ENCODE peak calls at places on chromosomes 6 and 20, in eight cellular contexts. U, X, L, Q, K, N, J and Y are unnamed samples. For H3K4me1, the result is how much of the 10 kb centered on the place peaks cover.

GRCh38 chr20:59207742-59208357 is 44.2 kb downstream of the ZNF831 start:
- DNase-seq in U (peak), X (no peak), L (no peak), Q (no peak), K (no peak), N (peak), J (peak), Y (peak)

GRCh38 chr20:21548390-21549035 is 34.6 kb upstream of the NKX2-2 start:
- DNase-seq in U (no peak), X (no peak), L (no peak), Q (no peak), K (no peak), N (no peak), J (no peak), Y (no peak)

GRCh38 chr6:70423189-70424133 is 10.2 kb downstream of the FAM135A start:
- DNase-seq in U (no peak), X (no peak), L (no peak), Q (no peak), K (no peak), N (no peak), J (no peak), Y (no peak)

GRCh38 chr20:3766832-3767433 is 620 bp downstream of the ADISSP start:
- DNase-seq in U (peak), X (no peak), L (no peak), Q (no peak), K (no peak), N (no peak), J (no peak), Y (no peak)

GRCh38 chr6:2168480-2168879 is 76.9 kb downstream of the GMDS start:
- DNase-seq in U (no peak), X (no peak), L (no peak), Q (no peak), K (no peak), N (no peak), J (no peak), Y (no peak)

GRCh38 chr20:58993332-58994248 is 12.5 kb downstream of the NELFCD start:
- DNase-seq in U (no peak), X (no peak), L (no peak), Q (peak), K (peak), N (no peak), J (no peak), Y (peak)

GRCh38 chr6:139531148-139531547 is 156.7 kb upstream of the CITED2 start:
- DNase-seq in U (no peak), X (no peak), L (no peak), Q (no peak), K (no peak), N (no peak), J (no peak), Y (no peak)

GRCh38 chr6:18183736-18184135 is 28.5 kb downstream of the KDM1B start:
- DNase-seq in U (peak), X (no peak), L (no peak), Q (no peak), K (no peak), N (no peak), J (no peak), Y (no peak)

GRCh38 chr6:152563182-152563581 is 74.0 kb downstream of the SYNE1 start:
- DNase-seq in U (no peak), X (no peak), L (no peak), Q (no peak), K (no peak), N (no peak), J (no peak), Y (no peak)

GRCh38 chr20:2430538-2430937 is 40.1 kb downstream of the SNRPB start:
- DNase-seq in U (no peak), X (no peak), L (no peak), Q (no peak), K (no peak), N (no peak), J (no peak), Y (no peak)
- TF ChIP-seq POLR2A in U (no peak), X (no peak), L (no peak), Q (no peak), K (no peak), N (no peak), J (no peak), Y (no peak)

DNA sequence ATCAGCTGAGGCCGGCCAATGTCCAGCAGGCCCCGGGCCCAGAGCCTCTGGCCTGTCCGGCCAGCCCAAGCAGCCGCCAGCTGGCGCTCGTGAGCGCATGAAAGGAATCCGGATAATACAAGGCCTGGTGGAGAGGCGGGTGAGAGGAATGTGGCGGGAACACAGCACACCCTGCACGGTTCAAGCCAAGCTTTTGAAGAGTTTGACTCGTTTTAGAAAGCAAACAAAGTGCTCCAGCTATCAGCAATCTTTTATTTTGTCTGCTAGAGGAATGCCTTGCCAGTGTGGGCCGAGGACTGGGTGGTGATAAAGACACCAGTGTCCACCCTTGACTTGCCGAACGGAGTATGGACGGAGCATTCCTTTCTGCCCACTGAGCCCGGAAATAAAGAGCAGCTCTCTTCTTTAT is 9.3 kb upstream of the NEDD9 start:
- DNase-seq in U (peak), X (no peak), L (no peak), Q (peak), K (peak), N (no peak), J (peak), Y (peak)
- TF ChIP-seq CTCF in U (peak), X (peak), L (peak), Q (peak), K (peak), N (no peak), J (peak), Y (no peak)

DNA sequence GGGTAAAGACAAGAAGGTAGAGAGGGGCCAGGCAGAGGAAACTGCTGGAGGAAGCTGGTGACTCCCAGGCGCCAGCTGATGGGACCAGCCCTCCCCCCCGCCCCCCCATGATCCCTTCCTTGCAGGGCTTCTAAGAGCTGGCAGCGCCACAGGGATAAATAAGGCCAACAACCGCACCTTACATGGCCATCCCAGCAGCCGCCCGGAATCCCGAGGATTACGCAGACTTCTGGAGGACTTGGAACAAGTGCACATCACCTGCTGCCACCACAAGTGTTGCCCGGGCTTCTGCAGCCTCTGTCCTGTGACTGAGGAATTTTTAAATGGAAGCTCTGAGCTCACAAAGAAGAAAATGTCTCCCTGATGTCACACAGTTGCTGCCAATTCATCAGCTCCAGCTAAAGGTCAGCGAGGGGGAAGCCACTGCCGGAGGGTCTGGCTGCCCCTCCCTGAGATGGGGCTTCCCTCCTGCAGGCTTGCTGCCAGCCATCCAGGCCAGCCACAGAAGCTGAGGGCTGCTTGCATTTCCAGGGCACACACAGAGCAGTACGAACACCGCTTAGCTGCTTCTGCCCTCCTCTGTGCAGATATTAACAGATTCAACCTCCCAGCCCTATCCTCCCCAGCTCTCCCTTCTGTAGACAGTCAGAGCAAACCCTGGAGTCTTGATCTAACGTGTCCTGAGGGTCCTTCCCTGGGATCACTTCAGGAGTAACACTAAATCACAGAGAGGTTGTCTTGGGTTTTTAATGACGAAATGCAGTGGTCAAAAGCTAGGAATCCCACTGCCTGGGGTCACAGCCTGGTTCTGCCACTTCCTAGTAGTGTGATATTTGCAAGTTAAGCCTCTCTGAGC is 38.6 kb upstream of the PIM1 start:
- DNase-seq in U (peak), X (peak), L (peak), Q (no peak), K (peak), N (peak), J (no peak), Y (no peak)
- H3K4me1 ChIP-seq in U (under half), X (under half), L (under half), Q (under half), K (under half), N (under half), J (under half), Y (under half)

GRCh38 chr6:13427838-13428527 is 59.4 kb downstream of the GFOD1 start:
- DNase-seq in U (peak), X (no peak), L (no peak), Q (no peak), K (no peak), N (no peak), J (no peak), Y (peak)

GRCh38 chr6:13429406-13429753 is 58.0 kb downstream of the GFOD1 start:
- DNase-seq in U (no peak), X (no peak), L (peak), Q (no peak), K (no peak), N (no peak), J (no peak), Y (no peak)

GRCh38 chr6:13431059-13431656 is 56.2 kb downstream of the GFOD1 start:
- DNase-seq in U (no peak), X (no peak), L (no peak), Q (no peak), K (no peak), N (no peak), J (no peak), Y (no peak)

GRCh38 chr6:13427346-13427745 is 60.1 kb downstream of the GFOD1 start:
- DNase-seq in U (no peak), X (no peak), L (no peak), Q (no peak), K (no peak), N (no peak), J (no peak), Y (no peak)

GRCh38 chr6:13428528-13429405 is 58.6 kb downstream of the GFOD1 start:
- DNase-seq in U (no peak), X (no peak), L (no peak), Q (no peak), K (no peak), N (no peak), J (no peak), Y (peak)
- TF ChIP-seq POLR2A in U (no peak), X (no peak), L (no peak), Q (no peak), K (no peak), N (no peak), J (no peak), Y (no peak)

GRCh38 chr20:46433051-46433450 is 26.6 kb upstream of the ELMO2 start:
- DNase-seq in U (no peak), X (no peak), L (no peak), Q (no peak), K (no peak), N (no peak), J (no peak), Y (no peak)

GRCh38 chr20:46434597-46434996 is 28.2 kb upstream of the ELMO2 start:
- DNase-seq in U (no peak), X (no peak), L (no peak), Q (no peak), K (no peak), N (no peak), J (no peak), Y (no peak)

GRCh38 chr20:46435146-46435545 is 28.7 kb upstream of the ELMO2 start:
- DNase-seq in U (no peak), X (no peak), L (no peak), Q (no peak), K (no peak), N (no peak), J (no peak), Y (no peak)

GRCh38 chr20:46439837-46440236 is 33.4 kb upstream of the ELMO2 start:
- DNase-seq in U (no peak), X (no peak), L (no peak), Q (no peak), K (no peak), N (no peak), J (no peak), Y (no peak)

DNA sequence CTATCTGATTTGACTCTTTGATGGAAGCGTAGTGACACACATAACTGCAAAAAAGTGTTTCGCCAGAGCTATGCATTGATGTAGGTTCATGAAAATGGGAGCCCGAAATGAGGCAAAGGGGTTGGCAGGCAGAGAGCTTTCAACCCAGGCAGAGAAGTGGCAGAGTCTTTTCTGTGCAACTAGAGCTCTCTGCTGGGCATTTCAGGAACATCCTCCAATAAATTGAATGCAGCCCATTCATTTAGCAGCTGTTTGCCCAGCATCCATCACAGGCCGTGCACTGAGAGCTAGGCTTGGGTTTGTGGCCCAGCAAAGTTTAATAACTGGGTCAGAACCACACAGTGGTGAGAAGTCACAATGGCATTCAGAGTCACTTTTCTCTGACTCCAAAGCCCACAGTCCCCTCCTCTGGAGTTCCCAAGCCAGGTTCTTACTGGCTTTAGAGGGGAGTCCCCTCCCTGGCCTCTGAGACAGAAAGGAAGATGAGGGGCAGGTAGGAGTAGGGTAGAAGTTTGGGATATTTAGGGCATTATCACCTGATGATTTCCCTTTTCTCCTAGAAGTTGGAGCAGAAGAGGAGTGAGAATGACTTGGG is 31.8 kb upstream of the ELMO2 start:
- DNase-seq in U (peak), X (no peak), L (no peak), Q (no peak), K (no peak), N (no peak), J (peak), Y (no peak)
- TF ChIP-seq CTCF in U (peak), X (no peak), L (no peak), Q (no peak), K (no peak), N (no peak), J (no peak), Y (no peak)

GRCh38 chr20:48681882-48682426 is 145.8 kb downstream of the PREX1 start:
- DNase-seq in U (no peak), X (no peak), L (no peak), Q (no peak), K (no peak), N (no peak), J (no peak), Y (no peak)
- H3K4me1 ChIP-seq in U (half or more), X (under half), L (under half), Q (under half), K (under half), N (under half), J (under half), Y (half or more)

GRCh38 chr6:28217890-28218289 is 7.2 kb upstream of the ZSCAN9 start:
- DNase-seq in U (no peak), X (no peak), L (no peak), Q (no peak), K (no peak), N (no peak), J (no peak), Y (no peak)

GRCh38 chr6:28215425-28215824 is 9.7 kb upstream of the ZSCAN9 start:
- DNase-seq in U (no peak), X (no peak), L (no peak), Q (no peak), K (no peak), N (no peak), J (no peak), Y (no peak)

GRCh38 chr6:28220164-28221133 is 4.6 kb upstream of the ZSCAN9 start:
- DNase-seq in U (no peak), X (no peak), L (no peak), Q (no peak), K (no peak), N (no peak), J (no peak), Y (no peak)

GRCh38 chr6:28213213-28213523 is 11.9 kb upstream of the ZSCAN9 start:
- DNase-seq in U (no peak), X (no peak), L (no peak), Q (no peak), K (no peak), N (no peak), J (no peak), Y (no peak)

GRCh38 chr6:28218312-28219248 is 6.5 kb upstream of the ZSCAN9 start:
- DNase-seq in U (peak), X (peak), L (no peak), Q (peak), K (peak), N (peak), J (no peak), Y (peak)
- TF ChIP-seq POLR2A in U (no peak), X (no peak), L (no peak), Q (no peak), K (no peak), N (peak), J (no peak), Y (no peak)